ENCODE peak calls at places on chromosomes 7 and 10, in six cellular contexts. V, I, C, G, X and D are unnamed samples. For H3K36me3, the result is how much of the 10 kb centered on the place peaks cover.

GRCh38 chr7:5143935-5144903 is 45.8 kb upstream of the WIPI2 start:
- DNase-seq in V (no peak), I (no peak), C (no peak), G (no peak), X (peak), D (no peak)

GRCh38 chr7:132394283-132395003 is 181.8 kb downstream of the PLXNA4 start:
- DNase-seq in V (no peak), I (no peak), C (no peak), G (peak), X (no peak), D (no peak)

GRCh38 chr7:155466814-155467675 is 9.1 kb downstream of the EN2 start:
- DNase-seq in V (no peak), I (no peak), C (no peak), G (peak), X (no peak), D (no peak)

GRCh38 chr10:104123397-104123796 is 1.4 kb downstream of the SFR1 start:
- DNase-seq in V (no peak), I (no peak), C (no peak), G (peak), X (no peak), D (no peak)

GRCh38 chr10:33460461-33461294 is 126.2 kb upstream of the NRP1 start:
- DNase-seq in V (peak), I (peak), C (peak), G (peak), X (peak), D (peak)

GRCh38 chr10:26781797-26782196 is 79.0 kb downstream of the ABI1 start:
- DNase-seq in V (no peak), I (no peak), C (no peak), G (no peak), X (peak), D (no peak)

GRCh38 chr10:11705687-11706086 is 36.5 kb upstream of the ECHDC3 start:
- DNase-seq in V (no peak), I (no peak), C (no peak), G (no peak), X (no peak), D (no peak)

GRCh38 chr7:140771826-140772225 is 75.3 kb downstream of the NDUFB2 start:
- DNase-seq in V (no peak), I (no peak), C (no peak), G (no peak), X (no peak), D (no peak)

GRCh38 chr10:94626476-94626875 is 57.1 kb upstream of the CYP2C18 start:
- DNase-seq in V (no peak), I (no peak), C (no peak), G (no peak), X (no peak), D (peak)

GRCh38 chr7:114141415-114141814 is 222.6 kb upstream of the PPP1R3A start:
- DNase-seq in V (no peak), I (no peak), C (no peak), G (peak), X (no peak), D (no peak)

GRCh38 chr7:108875139-108875538 is 305.5 kb downstream of the DNAJB9 start:
- DNase-seq in V (no peak), I (no peak), C (no peak), G (peak), X (peak), D (no peak)

GRCh38 chr10:1412531-1413189 is 324.7 kb downstream of the ADARB2 start:
- DNase-seq in V (no peak), I (peak), C (no peak), G (no peak), X (no peak), D (no peak)

GRCh38 chr7:50314778-50315177 is 10.3 kb downstream of the IKZF1 start:
- DNase-seq in V (no peak), I (no peak), C (no peak), G (no peak), X (no peak), D (no peak)

GRCh38 chr10:35563266-35563891 is 41.8 kb upstream of the GJD4 start:
- DNase-seq in V (peak), I (no peak), C (peak), G (peak), X (peak), D (peak)

GRCh38 chr10:61993676-61994401 is 92.3 kb downstream of the ARID5B start:
- DNase-seq in V (no peak), I (no peak), C (no peak), G (no peak), X (no peak), D (no peak)
- H3K4me3 ChIP-seq in V (peak), I (peak), C (peak), G (no peak), X (no peak), D (peak)

GRCh38 chr10:86905429-86905828 is 52.0 kb downstream of the MMRN2 start:
- DNase-seq in V (no peak), I (no peak), C (no peak), G (no peak), X (no peak), D (peak)
- H3K36me3 ChIP-seq in V (under half), I (under half), C (half or more), G (under half), X (under half), D (under half)

DNA sequence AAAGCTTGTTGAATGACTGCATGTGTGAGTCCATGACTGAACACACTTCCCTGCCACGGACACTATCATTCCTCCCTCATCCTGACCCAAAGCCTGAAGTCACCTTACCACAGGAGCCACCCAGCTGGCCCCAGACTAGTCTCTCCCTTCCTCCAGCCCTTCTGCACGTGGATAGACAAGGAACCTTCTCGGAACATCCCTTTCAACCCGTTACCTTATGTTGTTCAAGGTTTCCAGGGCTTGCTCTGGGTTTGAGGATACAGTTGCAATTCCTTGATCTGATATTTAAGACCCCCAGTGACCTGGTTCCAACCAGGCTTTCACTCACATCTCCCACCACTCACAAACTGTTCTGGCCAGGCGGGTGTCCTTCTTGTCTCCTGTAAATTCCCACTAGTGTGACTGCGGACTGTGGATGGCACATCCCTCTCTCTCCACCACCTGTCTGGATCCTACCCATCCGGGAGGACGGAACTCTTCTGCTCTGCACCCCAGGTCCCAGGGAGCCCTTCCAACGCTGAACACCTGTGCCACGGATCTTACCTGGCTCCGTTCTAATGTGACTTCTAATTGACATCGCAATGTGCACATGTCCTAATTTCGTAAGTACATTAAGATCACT is 62.5 kb downstream of the HIPK2 start:
- DNase-seq in V (no peak), I (peak), C (no peak), G (no peak), X (no peak), D (no peak)
- H3K4me3 ChIP-seq in V (no peak), I (no peak), C (no peak), G (no peak), X (no peak), D (no peak)

GRCh38 chr10:13328126-13328525 is 20.0 kb downstream of the SEPHS1 start:
- DNase-seq in V (no peak), I (no peak), C (no peak), G (no peak), X (no peak), D (no peak)

GRCh38 chr10:13328588-13328987 is 19.5 kb downstream of the SEPHS1 start:
- DNase-seq in V (no peak), I (no peak), C (no peak), G (no peak), X (no peak), D (no peak)

GRCh38 chr10:13334556-13334955 is 13.5 kb downstream of the SEPHS1 start:
- DNase-seq in V (no peak), I (no peak), C (no peak), G (no peak), X (no peak), D (no peak)

GRCh38 chr10:13329565-13329964 is 18.5 kb downstream of the SEPHS1 start:
- DNase-seq in V (no peak), I (no peak), C (no peak), G (no peak), X (no peak), D (no peak)

GRCh38 chr10:13331641-13332040 is 16.5 kb downstream of the SEPHS1 start:
- DNase-seq in V (no peak), I (no peak), C (no peak), G (no peak), X (peak), D (no peak)
- H3K36me3 ChIP-seq in V (under half), I (half or more), C (half or more), G (under half), X (under half), D (half or more)

GRCh38 chr10:127993281-127993680 is 86.4 kb downstream of the PTPRE start:
- DNase-seq in V (no peak), I (no peak), C (peak), G (no peak), X (no peak), D (no peak)

GRCh38 chr10:127989481-127989964 is 82.6 kb downstream of the PTPRE start:
- DNase-seq in V (no peak), I (no peak), C (peak), G (no peak), X (no peak), D (no peak)

GRCh38 chr10:127992376-127992775 is 85.5 kb downstream of the PTPRE start:
- DNase-seq in V (no peak), I (no peak), C (peak), G (no peak), X (no peak), D (no peak)

GRCh38 chr10:127991543-127992255 is 84.8 kb downstream of the PTPRE start:
- DNase-seq in V (no peak), I (no peak), C (peak), G (no peak), X (no peak), D (no peak)

DNA sequence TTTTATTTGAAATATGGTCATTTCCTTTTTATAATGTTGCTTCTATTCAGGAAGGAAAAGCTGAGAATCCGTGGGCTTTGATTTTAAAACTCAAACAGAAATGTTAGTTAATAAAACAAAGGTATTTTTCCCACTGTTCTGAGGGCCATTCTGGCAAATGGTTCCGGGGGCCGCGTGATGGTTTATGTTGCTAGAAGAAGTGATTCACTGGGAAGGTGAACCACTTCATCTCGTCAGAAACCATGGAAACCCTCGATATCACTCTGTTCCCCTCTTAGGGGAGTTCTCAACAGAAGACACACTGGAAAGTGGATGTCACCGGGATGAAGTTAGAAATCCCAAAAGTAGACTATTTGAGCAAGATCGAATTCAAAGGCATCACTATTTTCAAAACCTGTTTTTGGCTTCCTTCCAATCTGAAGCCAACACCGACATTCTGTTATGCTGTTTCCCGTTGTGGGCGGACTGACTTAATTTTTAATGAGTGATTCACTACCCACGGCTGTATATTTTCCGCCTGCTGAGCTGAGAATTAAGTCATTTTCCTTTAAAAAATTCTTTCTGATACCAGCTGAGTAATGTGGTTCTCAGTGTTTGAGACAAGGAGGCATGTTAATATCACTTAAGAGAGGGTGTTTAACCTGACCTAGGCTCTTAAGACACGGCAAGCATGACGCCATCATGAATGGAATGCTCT is 84.1 kb downstream of the PTPRE start:
- DNase-seq in V (peak), I (no peak), C (peak), G (no peak), X (peak), D (peak)
- H3K4me3 ChIP-seq in V (no peak), I (no peak), C (no peak), G (no peak), X (peak), D (no peak)

DNA sequence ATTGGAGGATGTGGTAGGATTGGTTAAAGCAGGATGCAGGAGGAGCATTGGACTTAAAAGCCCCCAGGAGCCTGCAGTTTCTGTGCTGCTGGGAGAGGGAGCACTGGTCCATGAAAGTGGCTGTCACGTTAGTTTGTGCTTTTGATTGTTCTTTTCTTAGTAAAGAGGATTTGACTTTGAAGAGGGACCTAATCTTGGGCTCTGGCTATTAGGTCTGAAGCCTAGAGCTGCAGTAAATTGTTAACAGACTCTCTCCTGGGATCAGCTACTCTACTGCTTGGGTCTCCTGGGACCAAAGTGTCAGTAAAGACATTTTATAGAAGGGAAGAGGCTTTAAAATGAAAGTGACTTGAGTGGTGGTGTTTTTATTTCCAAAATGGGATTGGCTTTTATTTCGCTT is 3.7 kb downstream of the ZFYVE27 start:
- DNase-seq in V (no peak), I (no peak), C (no peak), G (no peak), X (no peak), D (no peak)
- H3K36me3 ChIP-seq in V (under half), I (under half), C (half or more), G (under half), X (under half), D (half or more)

GRCh38 chr10:59363446-59363958 is 1.2 kb upstream of the FAM13C start:
- DNase-seq in V (no peak), I (no peak), C (no peak), G (no peak), X (no peak), D (no peak)
- H3K4me3 ChIP-seq in V (peak), I (peak), C (peak), G (no peak), X (peak), D (no peak)

GRCh38 chr7:220151-220841 is 27.9 kb downstream of the FAM20C start:
- DNase-seq in V (no peak), I (no peak), C (no peak), G (peak), X (no peak), D (no peak)
- H3K36me3 ChIP-seq in V (under half), I (under half), C (under half), G (under half), X (under half), D (under half)

GRCh38 chr10:73909716-73910115 is 1.2 kb upstream of the PLAU start:
- DNase-seq in V (no peak), I (no peak), C (no peak), G (no peak), X (no peak), D (no peak)

GRCh38 chr10:73908853-73909611 is 1.9 kb upstream of the PLAU start:
- DNase-seq in V (peak), I (peak), C (peak), G (peak), X (peak), D (peak)

GRCh38 chr10:73911553-73912004 is 647 bp downstream of the PLAU start:
- DNase-seq in V (no peak), I (no peak), C (no peak), G (no peak), X (no peak), D (no peak)

GRCh38 chr10:73910401-73910763 is 550 bp upstream of the PLAU start:
- DNase-seq in V (no peak), I (no peak), C (no peak), G (peak), X (no peak), D (no peak)

GRCh38 chr10:73910764-73911552 is at the start of gene PLAU:
- DNase-seq in V (peak), I (peak), C (peak), G (peak), X (no peak), D (peak)
- H3K4me3 ChIP-seq in V (peak), I (peak), C (peak), G (peak), X (peak), D (peak)

DNA sequence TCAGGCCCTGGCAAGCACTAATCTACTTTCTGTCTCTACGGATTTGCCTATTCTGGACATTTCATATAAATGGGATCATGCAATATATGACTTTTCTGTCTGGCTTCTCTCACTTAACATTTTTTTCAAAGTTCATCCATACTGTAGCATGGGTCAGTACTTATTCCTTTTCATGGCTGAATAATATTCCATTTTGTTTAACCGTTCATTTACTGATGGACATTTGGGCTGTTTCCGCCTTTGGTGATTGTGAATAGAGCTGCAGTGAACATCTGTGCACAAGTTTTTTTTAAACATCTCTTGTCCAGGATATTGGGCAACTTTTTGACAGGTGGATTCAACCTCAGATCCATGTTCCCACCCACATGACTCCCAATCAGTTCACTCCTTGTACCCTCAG is 31.0 kb downstream of the AIFM2 start:
- DNase-seq in V (no peak), I (no peak), C (no peak), G (no peak), X (no peak), D (no peak)
- H3K36me3 ChIP-seq in V (under half), I (under half), C (half or more), G (under half), X (under half), D (under half)